ENCODE peak calls at places on chromosomes 3 and 15, in five cellular contexts. E, N, V, Y and B are unnamed samples.

GRCh38 chr3:25725810-25726209 is 57.4 kb downstream of the NGLY1 start:
- DNase-seq in E (no peak), N (no peak), V (no peak), Y (no peak), B (no peak)

GRCh38 chr3:112109313-112109712 is 23.1 kb downstream of the C3orf52 start:
- DNase-seq in E (peak), N (no peak), V (no peak), Y (no peak), B (no peak)

GRCh38 chr3:124168271-124168670 is 176.3 kb upstream of the ROPN1 start:
- DNase-seq in E (no peak), N (no peak), V (no peak), Y (no peak), B (no peak)

GRCh38 chr15:86743283-86743903 is 663.7 kb downstream of the AGBL1 start:
- DNase-seq in E (peak), N (no peak), V (no peak), Y (peak), B (peak)

GRCh38 chr3:159669753-159670152 is 318.9 kb upstream of the IL12A start:
- DNase-seq in E (no peak), N (no peak), V (no peak), Y (no peak), B (no peak)

GRCh38 chr3:140628606-140629005 is 49.3 kb upstream of the TRIM42 start:
- DNase-seq in E (no peak), N (no peak), V (no peak), Y (no peak), B (no peak)

GRCh38 chr15:99956820-99957641 is 223.8 kb upstream of the LYSMD4 start:
- DNase-seq in E (no peak), N (no peak), V (no peak), Y (no peak), B (no peak)

GRCh38 chr3:62149962-62150361 is 223.4 kb downstream of the FEZF2 start:
- DNase-seq in E (no peak), N (no peak), V (no peak), Y (no peak), B (no peak)

GRCh38 chr15:59399465-59400102 is 26.9 kb upstream of the MYO1E start:
- DNase-seq in E (peak), N (no peak), V (no peak), Y (no peak), B (no peak)

GRCh38 chr3:55296035-55296434 is 191.1 kb downstream of the WNT5A start:
- DNase-seq in E (no peak), N (no peak), V (no peak), Y (no peak), B (no peak)

GRCh38 chr3:128337305-128337704 is 129.4 kb downstream of the DNAJB8 start:
- DNase-seq in E (no peak), N (no peak), V (no peak), Y (no peak), B (no peak)